ENCODE peak calls at places on chromosomes 1 and 21, in four cellular contexts. Y is GM23338, N is HCT116, F is GM23248. E is an unnamed sample.

GRCh38 chr21:15667824-15668223 is 62.0 kb upstream of the USP25 start:
- DNase-seq in N (no peak), F (no peak), Y (no peak), E (no peak)

GRCh38 chr1:215188302-215188950 is 105.9 kb downstream of the KCNK2 start:
- DNase-seq in Y (no peak), N (no peak), F (peak), E (peak)

GRCh38 chr21:28745131-28746055 is 247.3 kb downstream of the LTN1 start:
- DNase-seq in F (peak), Y (peak), N (peak), E (peak)

GRCh38 chr1:216531308-216532239 is 108.3 kb upstream of the USH2A start:
- DNase-seq in Y (peak), F (peak), N (no peak), E (peak)

GRCh38 chr1:45266151-45266801 is 59.9 kb upstream of the ZSWIM5 start:
- DNase-seq in N (no peak), F (peak), Y (peak), E (peak)

GRCh38 chr21:15112858-15113257 is 48.1 kb upstream of the NRIP1 start:
- DNase-seq in N (no peak), Y (no peak), F (no peak), E (peak)

GRCh38 chr1:48644950-48645605 is 131.6 kb downstream of the BEND5 start:
- DNase-seq in N (no peak), Y (no peak), F (no peak), E (no peak)

GRCh38 chr21:15062566-15062965 is 2.2 kb downstream of the NRIP1 start:
- DNase-seq in N (no peak), Y (no peak), F (peak), E (peak)

GRCh38 chr21:35239811-35240219 is 190.7 kb upstream of the RUNX1 start:
- DNase-seq in F (no peak), Y (no peak), N (no peak), E (no peak)

GRCh38 chr1:112444269-112444668 is 48.3 kb downstream of the CTTNBP2NL start:
- DNase-seq in Y (no peak), F (peak), N (no peak), E (peak)

GRCh38 chr1:235843458-235843857 is 23.2 kb downstream of the LYST start:
- DNase-seq in Y (peak), N (peak), F (peak), E (peak)

GRCh38 chr1:211345719-211346118 is 19.1 kb downstream of the TRAF5 start:
- DNase-seq in N (no peak), Y (peak), F (no peak), E (no peak)

GRCh38 chr1:103265551-103265950 is 157.2 kb upstream of the COL11A1 start:
- DNase-seq in F (peak), N (no peak), Y (no peak), E (no peak)

GRCh38 chr1:13585996-13586395 is 2.4 kb downstream of the PDPN start:
- DNase-seq in Y (no peak), F (no peak), N (no peak), E (no peak)

GRCh38 chr1:25554886-25555752 is 11.7 kb downstream of the LDLRAP1 start:
- DNase-seq in N (no peak), F (no peak), Y (no peak), E (no peak)

DNA sequence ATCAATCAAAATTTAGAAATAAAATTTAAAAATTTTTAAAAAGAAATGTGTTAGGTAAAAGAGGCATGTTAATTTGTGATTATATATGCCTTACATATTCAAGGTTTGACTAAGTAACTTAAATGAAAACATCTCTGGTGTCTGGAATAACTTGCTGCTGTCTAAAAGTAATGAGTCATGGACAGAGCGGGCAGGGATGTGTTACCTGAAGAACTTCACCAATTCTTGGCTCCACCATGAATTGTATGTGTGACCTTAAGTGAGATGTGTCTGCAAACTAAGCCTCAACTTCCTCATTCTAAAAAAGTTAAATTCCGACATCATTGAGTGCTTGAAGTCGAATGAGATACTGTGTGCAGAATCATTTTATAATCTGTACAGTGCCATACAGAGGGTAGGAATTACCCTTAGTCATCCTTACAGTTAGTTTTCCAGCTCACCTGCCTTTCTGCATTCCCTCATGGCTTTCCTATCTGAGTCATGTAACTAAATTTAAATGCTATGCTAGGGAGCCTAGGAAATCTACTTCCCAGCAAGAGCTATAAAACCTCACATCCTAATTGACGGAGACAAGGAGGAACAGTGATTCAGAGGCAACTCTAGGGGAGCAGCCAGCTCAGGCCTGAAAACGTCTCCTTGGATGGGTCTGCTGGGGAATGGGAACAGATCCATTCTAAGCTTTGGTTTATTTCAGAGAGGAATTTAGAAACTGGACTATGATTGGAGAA is 100.7 kb upstream of the TSPAN2 start:
- DNase-seq in Y (no peak), N (peak), F (peak), E (peak)
- TF ChIP-seq EZH2phosphoT487 in Y (no peak), N (no peak), F (no peak), E (no peak)

GRCh38 chr1:180562582-180562981 is 3.8 kb downstream of the OVAAL start:
- DNase-seq in Y (no peak), N (no peak), F (peak), E (no peak)

GRCh38 chr1:180566048-180566447 is 7.3 kb downstream of the OVAAL start:
- DNase-seq in F (no peak), N (no peak), Y (no peak), E (no peak)

GRCh38 chr1:180560868-180561600 is 2.3 kb downstream of the OVAAL start:
- DNase-seq in F (peak), Y (no peak), N (no peak), E (peak)

GRCh38 chr1:180565472-180565871 is 6.7 kb downstream of the OVAAL start:
- DNase-seq in N (no peak), F (no peak), Y (no peak), E (no peak)

DNA sequence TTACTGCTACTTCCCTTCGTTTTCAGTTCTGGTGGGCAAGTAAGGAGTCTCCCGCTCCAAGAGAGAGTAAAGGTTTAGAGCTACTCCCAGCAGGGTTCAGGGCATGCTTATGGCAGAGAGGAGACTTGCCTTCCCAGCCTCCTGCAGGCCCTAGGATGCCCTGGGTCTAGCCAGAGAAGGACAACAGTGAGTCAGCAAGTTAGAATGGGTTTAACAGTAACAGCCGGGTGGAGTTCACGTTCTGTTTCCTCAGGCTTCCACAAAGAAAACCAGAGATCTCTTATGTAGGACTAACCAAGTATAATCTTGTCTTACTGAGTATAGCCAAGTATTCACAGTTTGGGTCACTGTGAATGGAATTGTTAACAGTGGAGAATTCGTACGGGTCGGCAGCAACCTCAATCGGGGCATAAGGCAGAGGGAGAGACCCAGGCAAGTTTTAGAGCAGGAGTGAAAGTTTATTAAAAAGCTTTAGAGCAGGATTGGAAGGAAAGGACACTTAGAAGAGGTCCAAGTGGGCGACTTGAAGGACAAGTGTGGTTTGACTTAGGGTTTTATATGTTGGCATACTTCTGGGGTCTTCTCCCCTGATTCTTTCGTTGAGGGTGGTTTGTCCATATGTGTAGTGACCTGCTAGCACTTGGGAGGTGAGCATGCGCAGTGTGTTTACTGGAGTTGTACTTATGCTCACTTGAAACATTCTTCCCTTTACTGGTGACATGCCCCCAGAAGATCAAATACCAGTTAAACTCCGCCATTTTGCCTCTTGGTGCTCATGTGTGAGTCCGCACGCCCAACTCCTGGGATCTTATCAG is 4.5 kb downstream of the OVAAL start:
- DNase-seq in F (peak), N (no peak), Y (no peak), E (no peak)
- H3K4me3 ChIP-seq in F (no peak), N (no peak), Y (no peak), E (no peak)

GRCh38 chr1:52472384-52472783 is 68.0 kb downstream of the PRPF38A start:
- DNase-seq in N (no peak), Y (no peak), F (no peak), E (no peak)
- H3K4me2 ChIP-seq in N (no peak), Y (no peak), F (no peak), E (no peak)

DNA sequence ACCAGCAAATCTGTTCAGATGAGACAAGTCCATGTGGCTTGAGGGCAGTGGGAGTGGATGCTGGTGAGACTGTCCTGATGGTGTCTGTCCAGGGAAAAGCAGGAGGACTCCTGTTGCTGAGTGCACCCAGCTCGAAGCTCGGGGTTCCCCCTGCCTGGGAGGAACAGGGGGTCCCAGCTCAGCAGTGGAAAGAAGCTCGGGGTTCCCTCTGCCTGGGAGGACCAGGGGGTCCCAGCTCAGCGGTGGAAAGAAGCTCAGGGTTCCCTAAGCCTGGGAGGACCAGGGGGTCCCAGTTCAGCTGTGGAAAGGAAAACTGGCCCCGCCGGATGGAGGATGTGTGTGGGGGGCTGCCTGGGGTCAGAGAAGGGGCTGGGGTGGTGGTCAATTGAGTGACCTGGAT is 39.1 kb downstream of the CRYAA start:
- DNase-seq in F (no peak), N (no peak), Y (no peak), E (no peak)
- TF ChIP-seq EZH2phosphoT487 in F (no peak), N (no peak), Y (no peak), E (no peak)

E was measured in PC-3.